ENCODE peak calls at places on chromosomes 5 and 9, in seven cellular contexts. B is CD8-positive, alpha-beta T cell; E is IMR-90; N is left ventricle myocardium inferior; W is left lung; F is heart right ventricle; K is K562. D is an unnamed sample. For H3K4me1, the result is how much of the 10 kb centered on the place peaks cover.

GRCh38 chr9:133837644-133838597 is 99.8 kb upstream of the SARDH start:
- DNase-seq in E (no peak), N (no peak), W (no peak), B (no peak), K (no peak), F (no peak), D (no peak)

GRCh38 chr5:82413302-82414042 is 135.3 kb upstream of the RPS23 start:
- DNase-seq in E (peak), F (no peak), N (no peak), K (no peak), W (no peak), B (no peak), D (no peak)

GRCh38 chr9:111301195-111301594 is 28.8 kb downstream of the OR2K2 start:
- DNase-seq in W (no peak), K (no peak), B (no peak), F (no peak), N (no peak), E (peak), D (no peak)

GRCh38 chr5:160525471-160526261 is 104.0 kb downstream of the PTTG1 start:
- DNase-seq in N (no peak), F (no peak), K (no peak), W (no peak), B (no peak), E (no peak), D (no peak)

GRCh38 chr9:136964171-136964689 is 12.2 kb downstream of the LCN12 start:
- DNase-seq in N (no peak), E (no peak), W (no peak), K (peak), B (no peak), F (no peak), D (no peak)

GRCh38 chr5:127409236-127409921 is 108.1 kb upstream of the PRRC1 start:
- DNase-seq in K (no peak), E (no peak), B (no peak), N (no peak), F (no peak), W (no peak), D (no peak)

GRCh38 chr5:142981886-142982820 is 212.0 kb downstream of the ARHGAP26 start:
- DNase-seq in W (peak), B (no peak), N (peak), E (peak), K (no peak), F (peak), D (no peak)

GRCh38 chr5:38297830-38298608 is 39.7 kb downstream of the EGFLAM start:
- DNase-seq in W (no peak), K (peak), F (peak), E (no peak), B (no peak), N (no peak), D (no peak)

GRCh38 chr9:111040494-111040893 is 2.2 kb upstream of the LPAR1 start:
- DNase-seq in W (no peak), N (no peak), E (no peak), K (no peak), F (no peak), B (no peak), D (no peak)

GRCh38 chr5:43421450-43422133 is 9.4 kb upstream of the CCL28 start:
- DNase-seq in N (no peak), B (no peak), F (no peak), K (no peak), W (no peak), E (no peak), D (no peak)
- H3K4me1 ChIP-seq in N (under half), B (under half), F (under half), K (under half), W (under half), E (under half), D (under half)

GRCh38 chr5:15794117-15794985 is 294.4 kb downstream of the FBXL7 start:
- DNase-seq in B (no peak), N (no peak), F (no peak), K (no peak), W (no peak), E (peak), D (no peak)
- TF ChIP-seq CTCF in B (no peak), N (peak), F (peak), K (no peak), W (peak), E (peak), D (no peak)

DNA sequence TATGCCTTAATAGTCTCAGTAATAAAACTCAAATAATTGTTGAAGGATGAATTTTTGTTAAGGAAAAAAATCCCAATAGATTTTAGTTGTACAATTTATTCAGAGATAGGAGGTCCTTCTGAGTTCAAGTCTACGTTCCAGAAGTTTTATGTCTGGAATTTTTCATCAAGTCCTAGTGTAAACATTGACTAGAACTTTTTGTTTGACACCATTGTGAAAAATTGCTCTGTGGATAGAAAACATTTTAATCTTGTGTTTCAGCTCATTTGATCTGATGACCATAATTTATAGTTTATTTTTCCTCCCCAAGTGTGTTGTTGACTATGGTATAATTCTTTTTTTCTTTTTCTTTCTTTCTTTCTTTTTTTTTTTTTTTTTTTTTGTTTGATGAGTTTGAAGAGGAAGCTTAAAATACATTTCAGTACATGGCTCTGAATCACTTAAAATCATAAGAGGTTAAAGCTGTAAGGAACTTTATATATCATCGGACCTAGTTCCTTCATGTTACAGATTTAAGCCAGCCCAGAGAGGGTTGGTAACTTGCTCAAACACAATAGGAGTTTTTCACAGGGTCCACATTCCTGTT is 20.7 kb downstream of the ITGA1 start:
- DNase-seq in E (peak), B (no peak), F (no peak), N (no peak), K (no peak), W (no peak), D (no peak)
- H3K4me1 ChIP-seq in E (under half), B (under half), F (under half), N (half or more), K (under half), W (under half), D (half or more)

DNA sequence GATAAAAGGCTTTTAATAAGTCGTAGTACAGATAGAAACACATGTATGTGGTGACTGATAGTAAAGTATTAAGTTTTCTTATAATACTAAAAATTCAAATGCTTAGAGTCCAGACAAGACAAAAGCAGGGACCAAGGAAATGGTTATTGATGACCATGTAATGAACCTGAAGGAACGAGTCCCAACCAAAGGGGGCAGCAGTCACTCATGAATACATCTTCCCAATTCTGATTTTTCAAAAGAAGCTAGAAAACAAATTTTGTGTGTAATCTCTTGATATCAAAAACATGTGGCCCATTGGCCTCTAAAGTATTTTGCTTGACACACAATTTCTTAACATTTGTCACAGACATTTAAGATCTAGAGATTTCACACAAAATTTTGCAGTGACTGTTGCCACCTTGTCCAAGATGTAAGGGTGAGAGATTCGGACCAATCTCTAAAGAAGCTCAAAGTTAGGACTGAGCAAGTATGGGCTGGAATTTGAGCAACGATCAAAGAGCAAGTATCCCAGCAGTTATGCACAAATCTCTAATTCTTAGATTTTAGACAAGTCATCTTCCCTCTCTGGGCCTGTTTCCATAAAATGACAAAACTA is 66.8 kb downstream of the ARL15 start:
- DNase-seq in K (peak), E (peak), W (no peak), F (peak), N (no peak), B (no peak), D (no peak)
- TF ChIP-seq CTCF in K (peak), E (peak), W (peak), F (peak), N (peak), B (peak), D (peak)

GRCh38 chr5:180801596-180802324 is 846 bp downstream of the MGAT1 start:
- DNase-seq in W (no peak), F (no peak), E (no peak), B (peak), N (no peak), K (no peak), D (no peak)

GRCh38 chr5:180799194-180799593 is 3.4 kb downstream of the MGAT1 start:
- DNase-seq in B (no peak), K (no peak), N (no peak), E (no peak), W (no peak), F (no peak), D (no peak)

GRCh38 chr5:180802325-180803180 is at the start of gene MGAT1:
- DNase-seq in W (peak), B (peak), F (peak), K (peak), N (peak), E (peak), D (peak)

GRCh38 chr5:180798193-180798592 is 4.4 kb downstream of the MGAT1 start:
- DNase-seq in W (no peak), F (no peak), N (no peak), B (no peak), E (no peak), K (no peak), D (no peak)

GRCh38 chr5:180799902-180800801 is 2.5 kb downstream of the MGAT1 start:
- DNase-seq in K (no peak), W (no peak), N (no peak), B (peak), E (peak), F (no peak), D (no peak)
- H3K4me1 ChIP-seq in K (under half), W (under half), N (half or more), B (half or more), E (under half), F (under half), D (half or more)

D was measured in esophagus squamous epithelium.